ENCODE peak calls at places on chromosomes 4 and X, in five cellular contexts. W is sigmoid colon, F is H1, V is K562, N is suprapubic skin. J is an unnamed sample.
A peak's percentile ranks its signal among the peaks of the same experiment; 100 is the strongest.

GRCh38 chr4:91837608-91838029 is 466.1 kb upstream of the GRID2 start:
- DNase-seq in W (no peak), F (no peak), N (no peak), V (no peak), J (no peak)

GRCh38 chrX:149472620-149473019 is 32.5 kb downstream of the IDS start:
- DNase-seq in W (no peak), V (no peak), N (no peak), F (no peak), J (no peak)

GRCh38 chrX:129230850-129231512 is 292.3 kb downstream of the SMARCA1 start:
- DNase-seq in N (no peak), F (no peak), V (no peak), W (no peak), J (no peak)

GRCh38 chr4:106273831-106274230 is 42.2 kb downstream of the TBCK start:
- DNase-seq in F (no peak), V (no peak), N (no peak), W (no peak), J (no peak)

GRCh38 chr4:1678244-1678643 is 5.9 kb downstream of the FAM53A start:
- DNase-seq in N (no peak), V (no peak), W (no peak), F (no peak), J (no peak)

GRCh38 chr4:107935246-107935645 is 3.9 kb downstream of the CYP2U1 start:
- DNase-seq in W (no peak), V (no peak), N (no peak), F (no peak), J (no peak)

GRCh38 chrX:119990409-119990994 is 47.0 kb upstream of the NKAP start:
- DNase-seq in N (no peak), V (no peak), W (no peak), F (no peak), J (no peak)

GRCh38 chr4:42627887-42628646 is 28.8 kb downstream of the ATP8A1 start:
- DNase-seq in N (peak; percentile 60), F (no peak), W (peak; percentile 67), V (no peak), J (peak; percentile 81)

GRCh38 chr4:12724520-12724919 is 759.6 kb downstream of the RAB28 start:
- DNase-seq in N (no peak), V (peak; percentile 14), F (no peak), W (no peak), J (no peak)

GRCh38 chr4:56627985-56628384 is 53.1 kb downstream of the HOPX start:
- DNase-seq in V (no peak), W (no peak), F (no peak), N (no peak), J (no peak)

GRCh38 chrX:1925053-1925481 is 310.2 kb downstream of the ASMT start:
- DNase-seq in V (no peak), W (no peak), F (peak; percentile 86), N (no peak), J (no peak)

GRCh38 chr4:88158360-88159136 is at the start of gene ABCG2:
- DNase-seq in W (no peak), V (peak; percentile 77), F (peak; percentile 73), N (peak; percentile 61), J (no peak)

GRCh38 chr4:186852078-186852420 is 128.4 kb upstream of the FAT1 start:
- DNase-seq in W (no peak), V (no peak), F (no peak), N (no peak), J (no peak)

GRCh38 chrX:13463608-13464007 is 105.8 kb upstream of the EGFL6 start:
- DNase-seq in F (no peak), V (no peak), N (no peak), W (peak; percentile 76), J (no peak)

GRCh38 chr4:73259552-73260140 is 1.0 kb upstream of the ANKRD17 start:
- DNase-seq in N (peak; percentile 50), V (peak; percentile 42), W (no peak), F (no peak), J (no peak)

GRCh38 chrX:275967-276587 is 5.1 kb upstream of the PLCXD1 start:
- DNase-seq in F (no peak), N (peak; percentile 81), V (peak; percentile 58), W (peak; percentile 88), J (peak; percentile 90)

GRCh38 chr4:1518997-1519700 is 112.9 kb upstream of the NKX1-1 start:
- DNase-seq in W (peak; percentile 58), F (no peak), V (no peak), N (no peak), J (no peak)

GRCh38 chr4:101730291-101731117 is 60.0 kb upstream of the BANK1 start:
- DNase-seq in W (peak; percentile 79), N (peak; percentile 62), V (peak; percentile 37), F (peak; percentile 41), J (peak; percentile 68)

GRCh38 chr4:47075241-47075640 is 43.9 kb downstream of the GABRB1 start:
- DNase-seq in V (no peak), W (no peak), N (no peak), F (no peak), J (no peak)

GRCh38 chr4:110733901-110734300 is 111.0 kb upstream of the PITX2 start:
- DNase-seq in W (no peak), V (no peak), F (no peak), N (no peak), J (no peak)

GRCh38 chrX:43939187-43939926 is 33.8 kb downstream of the NDP start:
- DNase-seq in N (no peak), V (no peak), W (no peak), F (no peak), J (no peak)

GRCh38 chrX:40076750-40077149 is 21.0 kb downstream of the BCOR start:
- DNase-seq in N (no peak), W (no peak), F (no peak), V (no peak), J (no peak)

GRCh38 chr4:55297346-55297745 is 48.7 kb upstream of the SRD5A3 start:
- DNase-seq in F (no peak), W (no peak), V (peak; percentile 56), N (no peak), J (peak; percentile 58)

GRCh38 chrX:13069771-13070410 is 25.5 kb upstream of the FAM9C start:
- DNase-seq in F (no peak), W (no peak), N (no peak), V (peak; percentile 27), J (no peak)

GRCh38 chr4:86506591-86506990 is 87.5 kb upstream of the PTPN13 start:
- DNase-seq in W (no peak), F (no peak), V (no peak), N (no peak), J (no peak)

GRCh38 chr4:1058198-1058996 is 47.0 kb downstream of the FGFRL1 start:
- DNase-seq in W (peak; percentile 29), V (no peak), N (peak; percentile 41), F (no peak), J (peak; percentile 67)

GRCh38 chrX:55486736-55487135 is 2.9 kb downstream of the USP51 start:
- DNase-seq in N (no peak), W (peak; percentile 34), F (no peak), V (no peak), J (no peak)

GRCh38 chr4:165982934-165983333 is 109.9 kb downstream of the TLL1 start:
- DNase-seq in V (no peak), W (no peak), F (no peak), N (no peak), J (no peak)

GRCh38 chr4:53346920-53347852 is 18.7 kb downstream of the SCFD2 start:
- DNase-seq in V (no peak), W (no peak), F (no peak), N (no peak), J (no peak)

GRCh38 chrX:3697220-3697684 is 16.2 kb downstream of the PRKX start:
- DNase-seq in F (no peak), N (no peak), V (peak; percentile 52), W (no peak), J (no peak)

GRCh38 chr4:34720563-34720962 is 1523.8 kb downstream of the ARAP2 start:
- DNase-seq in F (no peak), V (peak; percentile 11), N (no peak), W (no peak), J (no peak)

GRCh38 chr4:170089743-170090666 is at the start of gene AADAT:
- DNase-seq in N (peak; percentile 76), V (peak; percentile 42), W (peak; percentile 83), F (peak; percentile 60), J (peak; percentile 69)
- TF ChIP-seq EP300 in N (no peak), V (no peak), W (no peak), F (no peak), J (no peak)

GRCh38 chr4:6563935-6564645 is 10.9 kb upstream of the MAN2B2 start:
- DNase-seq in F (no peak), N (no peak), W (no peak), V (no peak), J (no peak)
- H3K4me3 ChIP-seq in F (peak overlapping the region; percentile 7), N (peak overlapping the region; percentile 48), W (no peak overlapping the region), V (no peak overlapping the region), J (peak overlapping the region; percentile 35)

DNA sequence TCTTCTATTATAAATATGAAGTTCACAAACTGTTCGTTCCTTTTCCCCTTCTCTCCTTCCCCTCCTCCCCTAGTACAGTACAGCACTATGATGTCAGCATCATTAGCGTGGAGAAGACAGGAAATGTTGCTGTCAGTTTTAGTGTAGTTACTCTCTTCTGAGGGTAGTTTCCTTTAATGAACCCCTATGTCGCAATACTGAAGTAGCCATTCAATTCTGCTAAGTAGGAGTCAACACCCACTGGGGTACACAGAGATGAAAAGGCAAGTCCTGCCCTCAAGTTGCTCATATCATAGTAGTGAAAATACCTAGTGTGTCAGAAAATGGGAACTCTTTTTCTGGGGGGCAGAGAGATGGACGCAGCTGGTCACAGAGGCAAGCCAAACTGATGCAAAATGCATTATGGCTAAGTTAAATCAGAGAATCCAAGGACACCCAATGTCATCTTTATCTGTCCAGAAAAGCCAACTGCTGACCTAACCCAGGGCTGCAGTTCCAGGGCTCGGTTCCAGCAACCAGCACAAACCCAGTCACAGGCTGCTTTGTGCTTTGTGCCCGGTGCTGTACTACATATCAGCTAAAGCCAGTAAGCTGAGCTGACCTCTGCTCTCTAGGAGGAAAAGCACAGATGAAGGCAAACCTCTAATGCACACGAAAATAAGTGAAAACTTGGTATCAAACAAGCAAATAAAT is 31.5 kb downstream of the GRIA3 start:
- DNase-seq in W (no peak), N (no peak), F (no peak), V (peak; percentile 24), J (no peak)
- TF ChIP-seq EP300 in W (no peak), N (no peak), F (no peak), V (no peak), J (no peak)

GRCh38 chr4:140569307-140569638 is 512 bp upstream of the UCP1 start:
- DNase-seq in V (no peak), N (no peak), W (no peak), F (no peak), J (no peak)
- H3K4me3 ChIP-seq in V (no peak overlapping the region), N (peak overlapping the region; percentile 52), W (peak overlapping the region; percentile 26), F (peak overlapping the region; percentile 64), J (peak overlapping the region; percentile 55)

DNA sequence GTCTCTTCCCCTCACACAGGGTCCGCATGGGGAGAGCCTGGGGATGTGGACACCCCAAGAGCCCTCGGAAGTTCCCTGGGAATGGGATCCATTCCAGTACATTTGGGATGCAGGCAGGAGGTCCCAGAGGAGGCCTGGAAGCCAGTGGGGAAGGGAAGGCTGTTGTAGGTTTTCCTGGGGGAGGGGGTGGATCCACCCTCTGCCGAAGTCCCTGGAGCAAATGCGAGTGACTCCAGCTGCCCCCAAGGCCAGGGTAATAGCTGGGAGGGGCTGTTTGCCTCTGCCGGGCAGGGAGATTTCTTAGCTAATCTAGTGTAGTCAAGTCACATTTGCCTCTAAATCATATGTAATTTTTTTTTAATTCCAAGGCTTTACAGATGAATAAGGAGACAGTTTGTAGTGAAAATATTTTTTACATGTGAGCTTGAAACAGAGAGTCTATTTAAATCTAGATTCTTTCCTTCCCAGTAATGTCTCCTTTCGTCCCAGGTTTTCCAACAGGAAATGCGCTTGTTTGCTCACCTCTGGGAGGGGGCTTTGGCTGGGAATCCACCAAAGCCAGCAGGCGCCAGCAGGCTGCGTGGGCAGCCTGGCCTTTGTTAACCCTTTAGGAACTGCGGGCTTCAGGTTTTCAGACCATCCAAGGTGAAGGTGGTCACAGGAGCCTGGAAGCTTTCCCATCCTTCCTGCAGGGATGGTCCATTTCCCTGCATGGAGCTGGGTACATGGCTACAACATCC is 26.8 kb downstream of the SH3TC1 start:
- DNase-seq in W (no peak), N (no peak), V (no peak), F (no peak), J (no peak)
- TF ChIP-seq EP300 in W (no peak), N (no peak), V (no peak), F (no peak), J (no peak)

J was measured in stomach.